ENCODE peak calls at places on chromosomes 1 and 21, in five cellular contexts. P, M, B, W and J are unnamed samples.

GRCh38 chr1:40353081-40353480 is 20.4 kb upstream of the SMAP2 start:
- DNase-seq in P (no peak), B (no peak), W (no peak), M (no peak), J (no peak)

GRCh38 chr1:118928739-118929554 is 59.2 kb downstream of the TBX15 start:
- DNase-seq in W (peak; percentile 55), B (no peak), M (peak; percentile 40), P (peak; percentile 61), J (peak; percentile 68)

GRCh38 chr1:110508038-110508437 is 10.9 kb downstream of the KCNA10 start:
- DNase-seq in W (peak; percentile 64), P (no peak), B (no peak), M (peak; percentile 59), J (no peak)

GRCh38 chr1:159421821-159422220 is 10.2 kb upstream of the OR10J4 start:
- DNase-seq in W (peak; percentile 65), P (no peak), M (no peak), B (no peak), J (no peak)

GRCh38 chr1:64171797-64172281 is 31.6 kb upstream of the UBE2U start:
- DNase-seq in P (peak; percentile 72), W (no peak), B (no peak), M (peak; percentile 62), J (peak; percentile 13)

GRCh38 chr1:55631508-55631907 is 416.3 kb upstream of the USP24 start:
- DNase-seq in B (no peak), M (peak; percentile 44), W (no peak), P (peak; percentile 84), J (no peak)

GRCh38 chr21:29187939-29188338 is 57.5 kb downstream of the MAP3K7CL start:
- DNase-seq in W (no peak), B (no peak), M (peak; percentile 73), P (peak; percentile 97), J (no peak)

GRCh38 chr1:228867093-228867950 is 132.0 kb downstream of the RHOU start:
- DNase-seq in W (no peak), M (no peak), P (no peak), B (no peak), J (peak; percentile 71)

GRCh38 chr1:208520700-208521099 is 276.5 kb upstream of the PLXNA2 start:
- DNase-seq in M (peak; percentile 15), B (no peak), W (no peak), P (no peak), J (no peak)

GRCh38 chr1:163337631-163338030 is 15.9 kb downstream of the NUF2 start:
- DNase-seq in M (peak; percentile 36), B (no peak), W (no peak), P (peak; percentile 58), J (no peak)

GRCh38 chr1:206839857-206840256 is 25.6 kb upstream of the IL20 start:
- DNase-seq in B (no peak), W (no peak), P (peak; percentile 61), M (peak; percentile 26), J (no peak)

GRCh38 chr1:156359973-156360372 is 9.0 kb upstream of the RHBG start:
- DNase-seq in P (peak; percentile 74), W (peak; percentile 63), M (peak; percentile 53), B (no peak), J (peak; percentile 14)

GRCh38 chr1:109089242-109090015 is 1.1 kb upstream of the TMEM167B start:
- DNase-seq in P (peak; percentile 57), M (peak; percentile 52), W (no peak), B (no peak), J (peak; percentile 87)

GRCh38 chr1:30871276-30871871 is 37.2 kb downstream of the SDC3 start:
- DNase-seq in M (no peak), P (no peak), W (no peak), B (no peak), J (no peak)

GRCh38 chr1:41537257-41537656 is 52.8 kb upstream of the EDN2 start:
- DNase-seq in W (no peak), B (no peak), P (peak; percentile 79), M (peak; percentile 48), J (no peak)

GRCh38 chr1:109356959-109357358 is 40.8 kb downstream of the SORT1 start:
- DNase-seq in W (no peak), B (no peak), M (no peak), P (no peak), J (no peak)

GRCh38 chr1:84763912-84764675 is 73.8 kb upstream of the SSX2IP start:
- DNase-seq in P (no peak), M (peak; percentile 26), B (no peak), W (peak; percentile 40), J (no peak)

GRCh38 chr1:52662645-52663313 is 29.8 kb downstream of the SHISAL2A start:
- DNase-seq in W (peak; percentile 72), M (peak; percentile 77), B (no peak), P (peak; percentile 35), J (no peak)

GRCh38 chr1:172917972-172918371 is 132.8 kb downstream of the TNFSF18 start:
- DNase-seq in P (peak; percentile 96), W (no peak), B (no peak), M (peak; percentile 92), J (no peak)

GRCh38 chr21:41124626-41125240 is 43.2 kb upstream of the BACE2 start:
- DNase-seq in P (no peak), B (no peak), M (no peak), W (no peak), J (no peak)

GRCh38 chr21:39029086-39029772 is 154.0 kb downstream of the PSMG1 start:
- DNase-seq in P (peak; percentile 44), W (no peak), B (no peak), M (peak; percentile 81), J (no peak)

GRCh38 chr21:32457360-32457840 is 44.9 kb downstream of the EVA1C start:
- DNase-seq in W (no peak), P (peak; percentile 48), B (no peak), M (no peak), J (peak; percentile 20)

GRCh38 chr1:206909883-206910318 is 11.8 kb downstream of the FCMR start:
- DNase-seq in B (no peak), P (no peak), M (no peak), W (no peak), J (no peak)

GRCh38 chr1:214470132-214470531 is 81.3 kb downstream of the PTPN14 start:
- DNase-seq in M (no peak), P (no peak), B (no peak), W (no peak), J (no peak)

GRCh38 chr21:27206368-27206982 is 239.6 kb upstream of the ADAMTS5 start:
- DNase-seq in W (peak; percentile 19), B (no peak), M (peak; percentile 33), P (no peak), J (no peak)

GRCh38 chr1:64133036-64133435 is 70.4 kb upstream of the UBE2U start:
- DNase-seq in B (no peak), P (peak; percentile 100), W (no peak), M (peak; percentile 69), J (no peak)

GRCh38 chr1:31815752-31816484 is at the start of gene SPOCD1:
- DNase-seq in M (peak; percentile 89), B (peak; percentile 68), W (peak; percentile 99), P (peak; percentile 84), J (peak; percentile 91)

GRCh38 chr1:43688594-43689000 is 18.7 kb upstream of the ST3GAL3 start:
- DNase-seq in P (peak; percentile 98), B (no peak), W (no peak), M (peak; percentile 56), J (no peak)